ENCODE peak calls at places on chromosome 9, in six cellular contexts. One of them, this sample, is unnamed.
A peak's percentile ranks its signal among the peaks of the same experiment; 100 is the strongest.

GRCh38 chr9:114603183-114603582 is 7.9 kb upstream of the TMEM268 start:
- DNase-seq in HTR-8/SVneo: no peak
- DNase-seq in occipital lobe: no peak
- DNase-seq in DND-41: no peak
- DNase-seq in dermis blood vessel endothelial cell: no peak
- DNase-seq in skeletal muscle cell: no peak
- DNase-seq in this sample: no peak

GRCh38 chr9:127651697-127652610 is 39.9 kb downstream of the STXBP1 start:
- DNase-seq in HTR-8/SVneo: no peak
- DNase-seq in occipital lobe: no peak
- DNase-seq in DND-41: no peak
- DNase-seq in dermis blood vessel endothelial cell: no peak
- DNase-seq in skeletal muscle cell: no peak
- DNase-seq in this sample: no peak

GRCh38 chr9:3511537-3511936 is 14.3 kb downstream of the RFX3 start:
- DNase-seq in HTR-8/SVneo: no peak
- DNase-seq in occipital lobe: no peak
- DNase-seq in DND-41: no peak
- DNase-seq in dermis blood vessel endothelial cell: peak; percentile 23
- DNase-seq in skeletal muscle cell: no peak
- DNase-seq in this sample: no peak

GRCh38 chr9:108439967-108440366 is 415.8 kb downstream of the ACTL7B start:
- DNase-seq in HTR-8/SVneo: no peak
- DNase-seq in occipital lobe: no peak
- DNase-seq in DND-41: no peak
- DNase-seq in dermis blood vessel endothelial cell: peak; percentile 9
- DNase-seq in skeletal muscle cell: peak; percentile 25
- DNase-seq in this sample: no peak

GRCh38 chr9:133597316-133597957 is 11.8 kb downstream of the FAM163B start:
- DNase-seq in HTR-8/SVneo: no peak
- DNase-seq in occipital lobe: no peak
- DNase-seq in DND-41: no peak
- DNase-seq in dermis blood vessel endothelial cell: peak; percentile 16
- DNase-seq in skeletal muscle cell: no peak
- DNase-seq in this sample: no peak

GRCh38 chr9:133558191-133559126 is 24.0 kb downstream of the ADAMTSL2 start:
- DNase-seq in HTR-8/SVneo: peak; percentile 57
- DNase-seq in occipital lobe: peak; percentile 68
- DNase-seq in DND-41: no peak
- DNase-seq in dermis blood vessel endothelial cell: peak; percentile 46
- DNase-seq in skeletal muscle cell: peak; percentile 30
- DNase-seq in this sample: peak; percentile 17

GRCh38 chr9:81489048-81489447 is 200.3 kb downstream of the TLE1 start:
- DNase-seq in HTR-8/SVneo: no peak
- DNase-seq in occipital lobe: no peak
- DNase-seq in DND-41: peak; percentile 50
- DNase-seq in dermis blood vessel endothelial cell: no peak
- DNase-seq in skeletal muscle cell: peak; percentile 30
- DNase-seq in this sample: no peak

GRCh38 chr9:119902611-119903010 is 533.4 kb upstream of the BRINP1 start:
- DNase-seq in HTR-8/SVneo: no peak
- DNase-seq in occipital lobe: no peak
- DNase-seq in DND-41: no peak
- DNase-seq in dermis blood vessel endothelial cell: no peak
- DNase-seq in skeletal muscle cell: no peak
- DNase-seq in this sample: no peak

GRCh38 chr9:84990416-84990815 is 320.9 kb downstream of the NTRK2 start:
- DNase-seq in HTR-8/SVneo: no peak
- DNase-seq in occipital lobe: peak; percentile 40
- DNase-seq in DND-41: no peak
- DNase-seq in dermis blood vessel endothelial cell: no peak
- DNase-seq in skeletal muscle cell: no peak
- DNase-seq in this sample: no peak

GRCh38 chr9:89408628-89409101 is 89.2 kb downstream of the SEMA4D start:
- DNase-seq in HTR-8/SVneo: no peak
- DNase-seq in occipital lobe: no peak
- DNase-seq in DND-41: peak; percentile 91
- DNase-seq in dermis blood vessel endothelial cell: no peak
- DNase-seq in skeletal muscle cell: no peak
- DNase-seq in this sample: peak; percentile 78

GRCh38 chr9:97411789-97412627 is at the start of gene TDRD7:
- DNase-seq in HTR-8/SVneo: peak; percentile 81
- DNase-seq in occipital lobe: peak; percentile 72
- DNase-seq in DND-41: peak; percentile 83
- DNase-seq in dermis blood vessel endothelial cell: peak; percentile 89
- DNase-seq in skeletal muscle cell: peak; percentile 7
- DNase-seq in this sample: peak; percentile 75

GRCh38 chr9:113588242-113588810 is 124.8 kb downstream of the RGS3 start:
- DNase-seq in HTR-8/SVneo: no peak
- DNase-seq in occipital lobe: no peak
- DNase-seq in DND-41: no peak
- DNase-seq in dermis blood vessel endothelial cell: peak; percentile 87
- DNase-seq in skeletal muscle cell: no peak
- DNase-seq in this sample: no peak

GRCh38 chr9:100220936-100221335 is 121.9 kb downstream of the INVS start:
- DNase-seq in HTR-8/SVneo: no peak
- DNase-seq in occipital lobe: no peak
- DNase-seq in DND-41: no peak
- DNase-seq in dermis blood vessel endothelial cell: no peak
- DNase-seq in skeletal muscle cell: no peak
- DNase-seq in this sample: no peak

GRCh38 chr9:33816327-33817252 is at the start of gene UBE2R2:
- DNase-seq in HTR-8/SVneo: peak; percentile 88
- DNase-seq in occipital lobe: peak; percentile 94
- DNase-seq in DND-41: peak; percentile 93
- DNase-seq in dermis blood vessel endothelial cell: peak; percentile 95
- DNase-seq in skeletal muscle cell: peak; percentile 67
- DNase-seq in this sample: peak; percentile 89

GRCh38 chr9:108083796-108084352 is 594.3 kb upstream of the KLF4 start:
- DNase-seq in HTR-8/SVneo: no peak
- DNase-seq in occipital lobe: no peak
- DNase-seq in DND-41: no peak
- DNase-seq in dermis blood vessel endothelial cell: no peak
- DNase-seq in skeletal muscle cell: no peak
- DNase-seq in this sample: no peak

GRCh38 chr9:131627846-131628820 is 82.8 kb downstream of the PRRT1B start:
- DNase-seq in HTR-8/SVneo: no peak
- DNase-seq in occipital lobe: no peak
- DNase-seq in DND-41: no peak
- DNase-seq in dermis blood vessel endothelial cell: no peak
- DNase-seq in skeletal muscle cell: peak; percentile 52
- DNase-seq in this sample: no peak

GRCh38 chr9:84856181-84856632 is 186.7 kb downstream of the NTRK2 start:
- DNase-seq in HTR-8/SVneo: no peak
- DNase-seq in occipital lobe: no peak
- DNase-seq in DND-41: no peak
- DNase-seq in dermis blood vessel endothelial cell: no peak
- DNase-seq in skeletal muscle cell: no peak
- DNase-seq in this sample: no peak

GRCh38 chr9:6910032-6910431 is 152.3 kb downstream of the KDM4C start:
- DNase-seq in HTR-8/SVneo: no peak
- DNase-seq in occipital lobe: no peak
- DNase-seq in DND-41: no peak
- DNase-seq in dermis blood vessel endothelial cell: peak; percentile 51
- DNase-seq in skeletal muscle cell: no peak
- DNase-seq in this sample: peak; percentile 25

GRCh38 chr9:1216532-1216931 is 166.4 kb downstream of the DMRT2 start:
- DNase-seq in HTR-8/SVneo: no peak
- DNase-seq in occipital lobe: no peak
- DNase-seq in DND-41: no peak
- DNase-seq in dermis blood vessel endothelial cell: no peak
- DNase-seq in skeletal muscle cell: no peak
- DNase-seq in this sample: no peak

This sample was measured in AML-193.